ENCODE peak calls at places on chromosomes 2 and 18, in five cellular contexts. One of them, this sample, is unnamed.

GRCh38 chr2:36695746-36696415 is 626 bp upstream of the VIT start:
- DNase-seq in IMR-90: peak
- DNase-seq in stimulated activated naive CD4-positive, alpha-beta T cell: no peak
- DNase-seq in mammary epithelial cell: peak
- DNase-seq in NCI-H345: no peak
- DNase-seq in this sample: peak

GRCh38 chr2:134217924-134218323 is 35.9 kb upstream of the MGAT5 start:
- DNase-seq in IMR-90: peak
- DNase-seq in stimulated activated naive CD4-positive, alpha-beta T cell: no peak
- DNase-seq in mammary epithelial cell: peak
- DNase-seq in NCI-H345: no peak
- DNase-seq in this sample: peak

GRCh38 chr2:229798446-229799147 is 84.2 kb upstream of the DNER start:
- DNase-seq in IMR-90: peak
- DNase-seq in stimulated activated naive CD4-positive, alpha-beta T cell: no peak
- DNase-seq in mammary epithelial cell: no peak
- DNase-seq in NCI-H345: no peak
- DNase-seq in this sample: peak

GRCh38 chr2:95334916-95335641 is 37.9 kb downstream of the KCNIP3 start:
- DNase-seq in IMR-90: peak
- DNase-seq in stimulated activated naive CD4-positive, alpha-beta T cell: no peak
- DNase-seq in mammary epithelial cell: peak
- DNase-seq in NCI-H345: no peak
- DNase-seq in this sample: no peak

GRCh38 chr2:30472326-30472725 is 25.3 kb downstream of the LCLAT1 start:
- DNase-seq in IMR-90: no peak
- DNase-seq in stimulated activated naive CD4-positive, alpha-beta T cell: no peak
- DNase-seq in mammary epithelial cell: no peak
- DNase-seq in NCI-H345: no peak
- DNase-seq in this sample: peak

GRCh38 chr18:9380571-9381390 is 46.2 kb downstream of the TWSG1 start:
- DNase-seq in IMR-90: peak
- DNase-seq in stimulated activated naive CD4-positive, alpha-beta T cell: no peak
- DNase-seq in mammary epithelial cell: no peak
- DNase-seq in NCI-H345: peak
- DNase-seq in this sample: peak

GRCh38 chr2:62826141-62826540 is 120.6 kb downstream of the EHBP1 start:
- DNase-seq in IMR-90: peak
- DNase-seq in stimulated activated naive CD4-positive, alpha-beta T cell: no peak
- DNase-seq in mammary epithelial cell: no peak
- DNase-seq in NCI-H345: no peak
- DNase-seq in this sample: no peak

GRCh38 chr18:36769172-36769571 is 59.6 kb downstream of the TPGS2 start:
- DNase-seq in IMR-90: peak
- DNase-seq in stimulated activated naive CD4-positive, alpha-beta T cell: no peak
- DNase-seq in mammary epithelial cell: no peak
- DNase-seq in NCI-H345: no peak
- DNase-seq in this sample: no peak

GRCh38 chr2:237464757-237465391 is 22.2 kb upstream of the MLPH start:
- DNase-seq in IMR-90: peak
- DNase-seq in stimulated activated naive CD4-positive, alpha-beta T cell: no peak
- DNase-seq in mammary epithelial cell: no peak
- DNase-seq in NCI-H345: no peak
- DNase-seq in this sample: no peak

GRCh38 chr2:163182764-163183354 is 344.3 kb upstream of the KCNH7 start:
- DNase-seq in IMR-90: peak
- DNase-seq in stimulated activated naive CD4-positive, alpha-beta T cell: no peak
- DNase-seq in mammary epithelial cell: no peak
- DNase-seq in NCI-H345: peak
- DNase-seq in this sample: peak

GRCh38 chr2:17580319-17580715 is 39.8 kb downstream of the VSNL1 start:
- DNase-seq in IMR-90: no peak
- DNase-seq in stimulated activated naive CD4-positive, alpha-beta T cell: no peak
- DNase-seq in mammary epithelial cell: peak
- DNase-seq in NCI-H345: no peak
- DNase-seq in this sample: no peak

GRCh38 chr2:47534179-47534919 is 131.4 kb downstream of the MSH2 start:
- DNase-seq in IMR-90: peak
- DNase-seq in stimulated activated naive CD4-positive, alpha-beta T cell: no peak
- DNase-seq in mammary epithelial cell: peak
- DNase-seq in NCI-H345: no peak
- DNase-seq in this sample: peak

GRCh38 chr2:203446071-203446481 is 89.0 kb downstream of the RAPH1 start:
- DNase-seq in IMR-90: peak
- DNase-seq in stimulated activated naive CD4-positive, alpha-beta T cell: no peak
- DNase-seq in mammary epithelial cell: peak
- DNase-seq in NCI-H345: no peak
- DNase-seq in this sample: peak

GRCh38 chr2:239092571-239093294 is 244.8 kb downstream of the TWIST2 start:
- DNase-seq in IMR-90: no peak
- DNase-seq in stimulated activated naive CD4-positive, alpha-beta T cell: no peak
- DNase-seq in mammary epithelial cell: no peak
- DNase-seq in NCI-H345: no peak
- DNase-seq in this sample: peak

GRCh38 chr18:55587341-55588000 is 521 bp downstream of the TCF4 start:
- DNase-seq in IMR-90: peak
- DNase-seq in stimulated activated naive CD4-positive, alpha-beta T cell: no peak
- DNase-seq in mammary epithelial cell: peak
- DNase-seq in NCI-H345: peak
- DNase-seq in this sample: peak

GRCh38 chr2:81576713-81577112 is 1272.2 kb upstream of the LRRTM1 start:
- DNase-seq in IMR-90: no peak
- DNase-seq in stimulated activated naive CD4-positive, alpha-beta T cell: no peak
- DNase-seq in mammary epithelial cell: no peak
- DNase-seq in NCI-H345: no peak
- DNase-seq in this sample: no peak

This sample was measured in fibroblast of villous mesenchyme.